ENCODE peak calls at places on chromosomes 2 and 18, in five cellular contexts. A is psoas muscle, C is osteoblast, R is pancreas, Y is fibroblast of mammary gland. Q is an unnamed sample.

GRCh38 chr18:49664086-49664890 is 102.4 kb downstream of the LIPG start:
- DNase-seq in A (peak; percentile 35), C (no peak), R (no peak), Y (no peak), Q (peak; percentile 27)

GRCh38 chr2:138794734-138795133 is 14.5 kb upstream of the NXPH2 start:
- DNase-seq in A (no peak), C (no peak), R (no peak), Y (no peak), Q (no peak)

GRCh38 chr18:74356959-74357358 is 41.3 kb downstream of the C18orf63 start:
- DNase-seq in A (no peak), C (no peak), R (no peak), Y (no peak), Q (no peak)

GRCh38 chr2:231926180-231926741 is at the start of gene NPPC:
- DNase-seq in A (peak; percentile 48), C (peak; percentile 93), R (no peak), Y (peak; percentile 40), Q (peak; percentile 32)

GRCh38 chr18:76378526-76379215 is 116.4 kb downstream of the ZNF516 start:
- DNase-seq in A (no peak), C (no peak), R (no peak), Y (no peak), Q (no peak)

GRCh38 chr2:158926478-158926948 is 41.9 kb upstream of the TANC1 start:
- DNase-seq in A (no peak), C (no peak), R (no peak), Y (peak; percentile 79), Q (peak; percentile 76)

GRCh38 chr2:223870840-223871618 is 33.6 kb upstream of the AP1S3 start:
- DNase-seq in A (no peak), C (no peak), R (no peak), Y (peak; percentile 42), Q (no peak)

GRCh38 chr2:218991674-218992168 is 1.5 kb downstream of the CRYBA2 start:
- DNase-seq in A (no peak), C (peak; percentile 97), R (no peak), Y (peak; percentile 45), Q (peak; percentile 37)

GRCh38 chr2:134594399-134594798 is 124.4 kb downstream of the TMEM163 start:
- DNase-seq in A (no peak), C (no peak), R (no peak), Y (no peak), Q (no peak)

GRCh38 chr2:210461401-210461800 is 15.2 kb downstream of the LANCL1 start:
- DNase-seq in A (no peak), C (no peak), R (no peak), Y (peak; percentile 7), Q (no peak)

GRCh38 chr2:172223601-172224054 is 120.9 kb upstream of the DLX2 start:
- DNase-seq in A (no peak), C (no peak), R (no peak), Y (no peak), Q (no peak)

GRCh38 chr2:127448526-127448925 is 30.3 kb downstream of the PROC start:
- DNase-seq in A (no peak), C (no peak), R (no peak), Y (peak; percentile 2), Q (peak; percentile 59)

GRCh38 chr2:53202063-53202462 is 565.5 kb upstream of the CHAC2 start:
- DNase-seq in A (no peak), C (no peak), R (peak; percentile 40), Y (peak; percentile 84), Q (peak; percentile 90)

GRCh38 chr2:101253713-101254085 is 1.0 kb downstream of the CNOT11 start:
- DNase-seq in A (no peak), C (no peak), R (no peak), Y (peak; percentile 7), Q (peak; percentile 18)

GRCh38 chr18:41938445-41938844 is 16.6 kb upstream of the PIK3C3 start:
- DNase-seq in A (no peak), C (no peak), R (no peak), Y (peak; percentile 94), Q (peak; percentile 78)

GRCh38 chr2:165287083-165287778 is 48.0 kb downstream of the SCN2A start:
- DNase-seq in A (no peak), C (no peak), R (no peak), Y (no peak), Q (no peak)

GRCh38 chr2:161078211-161078539 is 82.1 kb upstream of the TANK start:
- DNase-seq in A (no peak), C (no peak), R (no peak), Y (no peak), Q (no peak)

GRCh38 chr2:54461251-54461650 is 5.1 kb downstream of the SPTBN1 start:
- DNase-seq in A (no peak), C (peak; percentile 82), R (no peak), Y (peak; percentile 95), Q (peak; percentile 96)

GRCh38 chr2:173288561-173288960 is 66.1 kb upstream of the CDCA7 start:
- DNase-seq in A (no peak), C (peak; percentile 97), R (no peak), Y (peak; percentile 64), Q (peak; percentile 10)

GRCh38 chr18:65016631-65017371 is 734.0 kb upstream of the CDH7 start:
- DNase-seq in A (no peak), C (no peak), R (no peak), Y (no peak), Q (no peak)

GRCh38 chr18:77203071-77203470 is 46.6 kb upstream of the GALR1 start:
- DNase-seq in A (no peak), C (no peak), R (no peak), Y (no peak), Q (no peak)

GRCh38 chr2:222709191-222709891 is 37.9 kb downstream of the MOGAT1 start:
- DNase-seq in A (peak; percentile 65), C (peak; percentile 88), R (no peak), Y (peak; percentile 98), Q (peak; percentile 98)

GRCh38 chr2:100380681-100381080 is 36.8 kb downstream of the CHST10 start:
- DNase-seq in A (no peak), C (no peak), R (no peak), Y (no peak), Q (no peak)

GRCh38 chr2:103784271-103784670 is 1022.4 kb downstream of the TMEM182 start:
- DNase-seq in A (no peak), C (no peak), R (no peak), Y (no peak), Q (no peak)

GRCh38 chr18:43060020-43060419 is 55.5 kb downstream of the RIT2 start:
- DNase-seq in A (no peak), C (no peak), R (no peak), Y (peak; percentile 27), Q (peak; percentile 10)

GRCh38 chr18:79509536-79509930 is 113.8 kb downstream of the NFATC1 start:
- DNase-seq in A (no peak), C (peak; percentile 62), R (no peak), Y (no peak), Q (no peak)

GRCh38 chr2:133390151-133390550 is 178.1 kb downstream of the NCKAP5 start:
- DNase-seq in A (no peak), C (peak; percentile 71), R (no peak), Y (no peak), Q (peak; percentile 44)

GRCh38 chr18:64444819-64445218 is 295.9 kb upstream of the LINC00305 start:
- DNase-seq in A (no peak), C (no peak), R (no peak), Y (no peak), Q (no peak)

GRCh38 chr2:19850526-19851050 is 51.2 kb downstream of the TTC32 start:
- DNase-seq in A (no peak), C (no peak), R (no peak), Y (no peak), Q (no peak)

GRCh38 chr2:18368008-18368407 is 192.4 kb downstream of the RDH14 start:
- DNase-seq in A (no peak), C (no peak), R (no peak), Y (no peak), Q (no peak)

GRCh38 chr2:20288941-20289340 is 61.7 kb downstream of the PUM2 start:
- DNase-seq in A (no peak), C (no peak), R (no peak), Y (peak; percentile 80), Q (peak; percentile 74)

GRCh38 chr2:229980440-229981184 is 58.3 kb downstream of the FBXO36 start:
- DNase-seq in A (peak; percentile 41), C (peak; percentile 84), R (peak; percentile 32), Y (peak; percentile 75), Q (peak; percentile 88)

GRCh38 chr18:46070683-46071614 is 1.1 kb downstream of the PSTPIP2 start:
- DNase-seq in A (no peak), C (no peak), R (no peak), Y (no peak), Q (no peak)

DNA sequence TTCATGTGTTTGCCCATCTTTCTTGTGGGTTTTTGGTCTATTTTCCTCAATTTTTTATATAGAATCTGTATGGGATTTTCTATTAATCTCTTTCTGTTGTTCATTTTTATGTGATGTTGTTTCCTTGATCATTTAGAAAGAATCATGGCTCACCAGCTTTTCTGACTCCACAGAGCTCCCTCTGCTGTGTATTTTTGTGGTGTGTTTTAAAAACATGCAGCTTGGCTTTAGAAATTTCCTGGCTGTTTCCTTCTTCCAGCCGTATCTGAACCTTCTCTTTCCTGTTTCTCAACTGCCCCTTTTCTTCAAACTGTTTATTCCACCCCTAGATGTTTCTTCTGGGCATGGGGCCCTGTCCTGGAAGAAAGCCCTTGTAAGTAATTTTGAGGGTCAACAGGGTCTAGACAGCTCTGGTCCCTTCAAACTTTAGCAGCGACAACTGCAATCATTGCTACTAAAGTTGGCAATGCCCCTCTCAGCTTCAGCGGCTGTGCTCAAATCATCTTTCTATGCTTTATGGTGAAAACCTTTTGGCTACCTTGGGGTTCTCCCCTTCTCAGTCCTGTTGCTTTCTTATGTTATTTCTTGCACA is 17.6 kb upstream of the COPS8 start:
- DNase-seq in A (no peak), C (no peak), R (no peak), Y (no peak), Q (peak; percentile 51)
- TF ChIP-seq CTCF in A (no peak), C (peak; percentile 18), R (no peak), Y (peak; percentile 7), Q (peak; percentile 33)

GRCh38 chr2:24491626-24492282 is 700 bp downstream of the NCOA1 start:
- DNase-seq in A (peak; percentile 66), C (peak; percentile 94), R (peak; percentile 64), Y (no peak), Q (peak; percentile 4)
- TF ChIP-seq CTCF in A (no peak), C (no peak), R (no peak), Y (no peak), Q (no peak)

GRCh38 chr18:10681581-10682367 is 155.9 kb downstream of the NAPG start:
- DNase-seq in A (no peak), C (peak; percentile 23), R (no peak), Y (no peak), Q (no peak)

GRCh38 chr18:10685484-10685883 is 159.7 kb downstream of the NAPG start:
- DNase-seq in A (no peak), C (no peak), R (no peak), Y (no peak), Q (no peak)

GRCh38 chr18:10687161-10687925 is 161.5 kb downstream of the NAPG start:
- DNase-seq in A (no peak), C (no peak), R (no peak), Y (no peak), Q (no peak)

DNA sequence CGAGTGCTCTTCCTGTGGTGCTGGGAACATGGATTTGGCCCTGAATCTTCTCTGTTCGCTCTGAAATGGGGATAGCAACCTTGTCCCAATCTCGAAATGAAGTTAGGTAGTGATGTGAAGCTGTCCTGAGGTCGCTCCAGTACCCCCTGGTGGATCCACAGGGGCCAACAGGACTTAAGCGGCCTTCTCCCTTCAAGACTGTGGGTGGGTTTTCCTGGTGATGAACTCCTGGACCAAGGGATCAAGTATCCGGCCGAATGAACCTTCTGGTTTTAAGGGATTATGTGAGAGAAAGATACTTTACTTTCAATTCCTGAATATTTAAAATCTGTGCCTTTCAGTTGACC is 156.5 kb downstream of the NAPG start:
- DNase-seq in A (no peak), C (no peak), R (no peak), Y (no peak), Q (no peak)
- TF ChIP-seq CTCF in A (no peak), C (no peak), R (no peak), Y (no peak), Q (no peak)

GRCh38 chr2:96143848-96144480 is 1.3 kb downstream of the DUSP2 start:
- DNase-seq in A (no peak), C (peak; percentile 91), R (no peak), Y (no peak), Q (no peak)
- TF ChIP-seq CTCF in A (no peak), C (no peak), R (no peak), Y (no peak), Q (peak; percentile 5)